ENCODE peak calls at places on chromosomes 6 and 20, in six cellular contexts. One of them, this sample, is unnamed.

GRCh38 chr20:32019156-32019510 is 8.9 kb downstream of the CCM2L start:
- DNase-seq in A673: no peak
- DNase-seq in Calu3: peak
- DNase-seq in heart right ventricle: no peak
- DNase-seq in neural crest cell: peak
- DNase-seq in WTC11: peak
- DNase-seq in this sample: no peak

GRCh38 chr20:11436113-11436890 is 481.4 kb upstream of the BTBD3 start:
- DNase-seq in A673: no peak
- DNase-seq in Calu3: no peak
- DNase-seq in heart right ventricle: no peak
- DNase-seq in neural crest cell: no peak
- DNase-seq in WTC11: no peak
- DNase-seq in this sample: no peak

GRCh38 chr6:118223316-118223715 is 316.3 kb downstream of the SLC35F1 start:
- DNase-seq in A673: no peak
- DNase-seq in Calu3: no peak
- DNase-seq in heart right ventricle: no peak
- DNase-seq in neural crest cell: no peak
- DNase-seq in WTC11: no peak
- DNase-seq in this sample: no peak

GRCh38 chr6:89313006-89313405 is 2.1 kb downstream of the GABRR2 start:
- DNase-seq in A673: peak
- DNase-seq in Calu3: no peak
- DNase-seq in heart right ventricle: peak
- DNase-seq in neural crest cell: no peak
- DNase-seq in WTC11: no peak
- DNase-seq in this sample: no peak

GRCh38 chr6:5179917-5180316 is 80.8 kb downstream of the LYRM4 start:
- DNase-seq in A673: no peak
- DNase-seq in Calu3: no peak
- DNase-seq in heart right ventricle: no peak
- DNase-seq in neural crest cell: no peak
- DNase-seq in WTC11: no peak
- DNase-seq in this sample: no peak

GRCh38 chr6:80163754-80164187 is 57.3 kb downstream of the BCKDHB start:
- DNase-seq in A673: no peak
- DNase-seq in Calu3: peak
- DNase-seq in heart right ventricle: no peak
- DNase-seq in neural crest cell: no peak
- DNase-seq in WTC11: no peak
- DNase-seq in this sample: no peak

GRCh38 chr6:105616521-105616920 is 213.6 kb upstream of the PREP start:
- DNase-seq in A673: no peak
- DNase-seq in Calu3: no peak
- DNase-seq in heart right ventricle: no peak
- DNase-seq in neural crest cell: no peak
- DNase-seq in WTC11: no peak
- DNase-seq in this sample: no peak

GRCh38 chr6:2948228-2949025 is 22.9 kb downstream of the SERPINB6 start:
- DNase-seq in A673: no peak
- DNase-seq in Calu3: no peak
- DNase-seq in heart right ventricle: no peak
- DNase-seq in neural crest cell: no peak
- DNase-seq in WTC11: no peak
- DNase-seq in this sample: no peak

GRCh38 chr6:125584468-125584939 is 164.9 kb upstream of the HEY2 start:
- DNase-seq in A673: no peak
- DNase-seq in Calu3: no peak
- DNase-seq in heart right ventricle: peak
- DNase-seq in neural crest cell: peak
- DNase-seq in WTC11: peak
- DNase-seq in this sample: no peak
- TF ChIP-seq CTCF in A673: no peak
- TF ChIP-seq CTCF in Calu3: no peak
- TF ChIP-seq CTCF in heart right ventricle: peak
- TF ChIP-seq CTCF in neural crest cell: no peak
- TF ChIP-seq CTCF in WTC11: no peak
- TF ChIP-seq CTCF in this sample: no peak

GRCh38 chr20:2631228-2631627 is 21.2 kb upstream of the NOP56 start:
- DNase-seq in A673: peak
- DNase-seq in Calu3: no peak
- DNase-seq in heart right ventricle: no peak
- DNase-seq in neural crest cell: no peak
- DNase-seq in WTC11: no peak
- DNase-seq in this sample: no peak
- TF ChIP-seq CTCF in A673: peak
- TF ChIP-seq CTCF in Calu3: no peak
- TF ChIP-seq CTCF in heart right ventricle: no peak
- TF ChIP-seq CTCF in neural crest cell: no peak
- TF ChIP-seq CTCF in WTC11: no peak
- TF ChIP-seq CTCF in this sample: no peak

DNA sequence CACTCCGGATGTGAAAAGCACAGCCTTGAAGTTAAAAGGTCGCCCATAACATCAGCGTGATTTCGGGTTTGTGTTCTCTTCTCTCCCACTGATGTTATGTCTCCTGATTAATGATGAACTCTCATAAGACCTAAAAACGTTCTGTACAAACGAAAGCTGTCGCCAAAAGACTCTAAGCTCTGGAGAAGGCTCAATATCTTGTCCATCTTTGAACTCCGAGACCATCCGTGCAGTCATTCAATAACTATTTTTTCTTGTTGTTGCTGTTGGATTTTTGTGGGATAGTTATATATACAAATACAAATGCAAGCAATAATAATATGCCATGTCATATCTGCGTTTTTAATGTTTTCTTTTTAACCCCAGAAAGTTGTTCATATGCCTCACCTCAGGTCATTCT is 291.8 kb upstream of the MARCKS start:
- DNase-seq in A673: no peak
- DNase-seq in Calu3: no peak
- DNase-seq in heart right ventricle: no peak
- DNase-seq in neural crest cell: no peak
- DNase-seq in WTC11: no peak
- DNase-seq in this sample: no peak
- TF ChIP-seq CTCF in A673: no peak
- TF ChIP-seq CTCF in Calu3: no peak
- TF ChIP-seq CTCF in heart right ventricle: no peak
- TF ChIP-seq CTCF in neural crest cell: no peak
- TF ChIP-seq CTCF in WTC11: no peak
- TF ChIP-seq CTCF in this sample: no peak

GRCh38 chr6:100965069-100965468 is 83.9 kb upstream of the ASCC3 start:
- DNase-seq in A673: no peak
- DNase-seq in Calu3: no peak
- DNase-seq in heart right ventricle: no peak
- DNase-seq in neural crest cell: no peak
- DNase-seq in WTC11: no peak
- DNase-seq in this sample: no peak

DNA sequence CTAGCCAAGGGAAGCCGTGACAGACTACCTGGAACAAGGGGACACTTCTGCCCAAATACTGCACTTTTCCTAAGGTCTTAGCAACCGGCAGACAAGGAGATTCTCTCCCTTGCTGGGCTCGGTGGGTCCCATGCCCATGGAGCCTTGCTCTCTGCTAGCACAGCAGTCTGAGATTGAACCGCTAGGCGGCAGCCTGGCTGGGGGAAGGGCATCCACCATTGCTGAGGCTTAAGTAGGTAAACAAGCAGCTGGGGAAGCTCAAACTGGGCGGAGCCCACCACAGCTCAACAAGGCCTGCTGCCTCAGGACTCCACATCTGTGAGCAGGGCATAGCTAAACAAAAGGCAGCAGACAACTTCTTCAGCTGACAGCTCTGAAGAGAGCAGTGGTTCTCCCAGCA is 87.8 kb upstream of the ASCC3 start:
- DNase-seq in A673: no peak
- DNase-seq in Calu3: no peak
- DNase-seq in heart right ventricle: no peak
- DNase-seq in neural crest cell: no peak
- DNase-seq in WTC11: peak
- DNase-seq in this sample: no peak
- TF ChIP-seq CTCF in A673: no peak
- TF ChIP-seq CTCF in Calu3: no peak
- TF ChIP-seq CTCF in heart right ventricle: no peak
- TF ChIP-seq CTCF in neural crest cell: no peak
- TF ChIP-seq CTCF in WTC11: no peak
- TF ChIP-seq CTCF in this sample: no peak

GRCh38 chr6:50653253-50653652 is 60.1 kb upstream of the TFAP2D start:
- DNase-seq in A673: no peak
- DNase-seq in Calu3: no peak
- DNase-seq in heart right ventricle: no peak
- DNase-seq in neural crest cell: no peak
- DNase-seq in WTC11: no peak
- DNase-seq in this sample: no peak
- TF ChIP-seq CTCF in A673: no peak
- TF ChIP-seq CTCF in Calu3: no peak
- TF ChIP-seq CTCF in heart right ventricle: no peak
- TF ChIP-seq CTCF in neural crest cell: no peak
- TF ChIP-seq CTCF in WTC11: no peak
- TF ChIP-seq CTCF in this sample: no peak

GRCh38 chr6:142863981-142864380 is 81.0 kb downstream of the HIVEP2 start:
- DNase-seq in A673: no peak
- DNase-seq in Calu3: no peak
- DNase-seq in heart right ventricle: no peak
- DNase-seq in neural crest cell: no peak
- DNase-seq in WTC11: no peak
- DNase-seq in this sample: no peak
- TF ChIP-seq CTCF in A673: no peak
- TF ChIP-seq CTCF in Calu3: no peak
- TF ChIP-seq CTCF in heart right ventricle: no peak
- TF ChIP-seq CTCF in neural crest cell: no peak
- TF ChIP-seq CTCF in WTC11: no peak
- TF ChIP-seq CTCF in this sample: no peak

GRCh38 chr6:111482236-111482958 is 621 bp downstream of the REV3L start:
- DNase-seq in A673: peak
- DNase-seq in Calu3: peak
- DNase-seq in heart right ventricle: peak
- DNase-seq in neural crest cell: peak
- DNase-seq in WTC11: peak
- DNase-seq in this sample: peak
- TF ChIP-seq CTCF in A673: no peak
- TF ChIP-seq CTCF in Calu3: no peak
- TF ChIP-seq CTCF in heart right ventricle: no peak
- TF ChIP-seq CTCF in neural crest cell: no peak
- TF ChIP-seq CTCF in WTC11: no peak
- TF ChIP-seq CTCF in this sample: no peak

DNA sequence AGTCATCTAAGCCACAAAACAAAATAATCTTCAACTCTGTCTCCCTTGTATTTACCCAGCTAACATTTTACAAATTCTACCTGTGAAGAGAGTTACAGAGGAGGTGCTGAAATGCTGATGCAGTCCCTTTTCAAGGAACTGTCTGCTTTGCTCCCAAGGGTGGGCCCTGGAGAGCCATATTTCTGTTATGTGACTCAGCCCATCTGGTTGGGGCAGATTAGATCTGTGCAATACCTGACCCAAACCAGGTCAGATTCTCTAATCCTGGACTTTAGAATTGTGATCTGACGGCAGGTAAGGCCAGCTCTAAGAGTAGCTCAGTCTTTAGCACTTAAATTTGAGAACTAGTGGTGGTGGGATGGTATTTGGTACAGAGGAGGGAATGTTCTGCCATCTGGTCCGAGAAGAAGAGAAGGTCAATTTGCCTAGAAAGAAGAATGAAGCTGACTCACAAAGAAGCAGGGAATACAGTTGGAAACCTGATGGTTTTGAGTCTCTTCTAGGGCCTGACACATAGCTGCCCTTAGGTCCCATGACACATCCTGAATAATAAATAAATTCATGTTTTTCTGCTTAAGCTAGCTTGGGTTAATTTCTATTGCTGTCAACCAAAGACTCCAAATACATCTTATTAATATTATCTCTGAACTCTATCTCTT is 8.1 kb downstream of the ZNF311 start:
- DNase-seq in A673: no peak
- DNase-seq in Calu3: no peak
- DNase-seq in heart right ventricle: no peak
- DNase-seq in neural crest cell: no peak
- DNase-seq in WTC11: no peak
- DNase-seq in this sample: no peak
- TF ChIP-seq CTCF in A673: no peak
- TF ChIP-seq CTCF in Calu3: no peak
- TF ChIP-seq CTCF in heart right ventricle: no peak
- TF ChIP-seq CTCF in neural crest cell: no peak
- TF ChIP-seq CTCF in WTC11: no peak
- TF ChIP-seq CTCF in this sample: no peak

GRCh38 chr6:135458051-135458450 is 39.5 kb downstream of the AHI1 start:
- DNase-seq in A673: no peak
- DNase-seq in Calu3: no peak
- DNase-seq in heart right ventricle: no peak
- DNase-seq in neural crest cell: no peak
- DNase-seq in WTC11: no peak
- DNase-seq in this sample: no peak
- TF ChIP-seq CTCF in A673: no peak
- TF ChIP-seq CTCF in Calu3: no peak
- TF ChIP-seq CTCF in heart right ventricle: no peak
- TF ChIP-seq CTCF in neural crest cell: no peak
- TF ChIP-seq CTCF in WTC11: no peak
- TF ChIP-seq CTCF in this sample: no peak